ENCODE peak calls at places on chromosomes 16 and 17, in nine cellular contexts. W is SK-N-SH; M is stimulated activated CD8-positive, alpha-beta memory T cell treated with anti-CD3 and anti-CD28 coated beads, Interleukin-4, amount 100 ng/mL, for 1 hour; V is H9; Q is CD4-positive, alpha-beta T cell; L is HFF-Myc; X is germinal center; S is GM23338; T is HEK293T. E is an unnamed sample.

GRCh38 chr17:77107506-77108433 is 33.0 kb upstream of the SEC14L1 start:
- DNase-seq in W (no peak), M (no peak), V (no peak), Q (peak), L (peak), X (peak), S (no peak), T (no peak), E (no peak)

GRCh38 chr16:23924138-23924537 is 88.4 kb downstream of the PRKCB start:
- DNase-seq in W (no peak), M (no peak), V (no peak), Q (no peak), L (no peak), X (no peak), S (no peak), T (no peak), E (no peak)

GRCh38 chr16:70724146-70725023 is 38.5 kb upstream of the MTSS2 start:
- DNase-seq in W (no peak), M (no peak), V (no peak), Q (no peak), L (no peak), X (no peak), S (no peak), T (no peak), E (no peak)

GRCh38 chr16:1305823-1306222 is 3.6 kb upstream of the UBE2I start:
- DNase-seq in W (no peak), M (no peak), V (no peak), Q (no peak), L (no peak), X (no peak), S (no peak), T (no peak), E (no peak)

GRCh38 chr16:81652798-81653505 is 126.1 kb upstream of the PLCG2 start:
- DNase-seq in W (no peak), M (no peak), V (no peak), Q (no peak), L (no peak), X (no peak), S (peak), T (no peak), E (no peak)

GRCh38 chr16:3266873-3267537 is 10.6 kb upstream of the MEFV start:
- DNase-seq in W (peak), M (no peak), V (no peak), Q (no peak), L (peak), X (peak), S (peak), T (peak), E (peak)

GRCh38 chr17:14748036-14748715 is 447.3 kb downstream of the HS3ST3B1 start:
- DNase-seq in W (no peak), M (no peak), V (no peak), Q (no peak), L (no peak), X (no peak), S (no peak), T (no peak), E (peak)

GRCh38 chr17:82875418-82875856 is 35.6 kb upstream of the ZNF750 start:
- DNase-seq in W (no peak), M (no peak), V (peak), Q (no peak), L (no peak), X (no peak), S (peak), T (no peak), E (no peak)

GRCh38 chr17:10316986-10317834 is 55.6 kb downstream of the MYH13 start:
- DNase-seq in W (peak), M (no peak), V (peak), Q (no peak), L (peak), X (peak), S (peak), T (peak), E (peak)

GRCh38 chr17:43019418-43019817 is 2.8 kb downstream of the VAT1 start:
- DNase-seq in W (no peak), M (no peak), V (no peak), Q (no peak), L (no peak), X (no peak), S (no peak), T (no peak), E (no peak)

GRCh38 chr17:8019665-8020064 is 17.2 kb downstream of the GUCY2D start:
- DNase-seq in W (no peak), M (no peak), V (no peak), Q (no peak), L (no peak), X (no peak), S (no peak), T (no peak), E (no peak)

GRCh38 chr17:10875984-10876555 is 38.2 kb upstream of the PIRT start:
- DNase-seq in W (peak), M (no peak), V (peak), Q (no peak), L (no peak), X (peak), S (peak), T (peak), E (peak)

GRCh38 chr16:83954577-83955016 is 1.6 kb downstream of the OSGIN1 start:
- DNase-seq in W (no peak), M (no peak), V (peak), Q (no peak), L (no peak), X (no peak), S (peak), T (no peak), E (no peak)